ENCODE peak calls at places on chromosomes 7 and 10, in six cellular contexts. S is activated CD4-positive, alpha-beta T cell treated with anti-CD3 and anti-CD28 coated beads for 4 hours; J is Daoy; O is left lobe of liver; K is M059J; D is BJ. C is an unnamed sample.
A peak's percentile ranks its signal among the peaks of the same experiment; 100 is the strongest.

GRCh38 chr7:22565315-22565811 is 65.4 kb upstream of the STEAP1B start:
- DNase-seq in S (no peak), J (peak; percentile 93), O (no peak), K (peak; percentile 94), D (no peak), C (peak; percentile 94)

GRCh38 chr7:13117103-13117502 is 429.7 kb downstream of the ARL4A start:
- DNase-seq in S (no peak), J (no peak), O (no peak), K (no peak), D (no peak), C (no peak)

GRCh38 chr7:125599387-125599786 is 669.8 kb upstream of the POT1 start:
- DNase-seq in S (no peak), J (peak; percentile 9), O (no peak), K (peak; percentile 26), D (no peak), C (no peak)

GRCh38 chr10:580796-581195 is 108.7 kb downstream of the DIP2C start:
- DNase-seq in S (no peak), J (peak; percentile 46), O (no peak), K (peak; percentile 78), D (peak; percentile 66), C (peak; percentile 84)

GRCh38 chr10:128062837-128063563 is 63.2 kb downstream of the MKI67 start:
- DNase-seq in S (peak; percentile 57), J (no peak), O (peak; percentile 49), K (no peak), D (no peak), C (peak; percentile 37)

GRCh38 chr10:17206210-17206709 is 4.8 kb upstream of the TRDMT1 start:
- DNase-seq in S (peak; percentile 55), J (peak; percentile 87), O (no peak), K (peak; percentile 80), D (no peak), C (peak; percentile 97)

GRCh38 chr7:96080021-96080420 is 241.9 kb downstream of the SLC25A13 start:
- DNase-seq in S (no peak), J (no peak), O (no peak), K (no peak), D (no peak), C (peak; percentile 42)

GRCh38 chr10:77801474-77802238 is 124.9 kb downstream of the DLG5 start:
- DNase-seq in S (peak; percentile 21), J (peak; percentile 33), O (no peak), K (peak; percentile 47), D (peak; percentile 3), C (peak; percentile 20)

GRCh38 chr7:155178096-155178495 is 108.0 kb downstream of the HTR5A start:
- DNase-seq in S (no peak), J (no peak), O (no peak), K (no peak), D (no peak), C (no peak)

GRCh38 chr10:125080296-125080695 is 80.1 kb downstream of the CTBP2 start:
- DNase-seq in S (no peak), J (no peak), O (no peak), K (no peak), D (no peak), C (no peak)